ENCODE peak calls at places on chromosome 13, in eight cellular contexts. One of them, this sample, is unnamed. For H3K4me1, the result is how much of the 10 kb centered on the place peaks cover.

GRCh38 chr13:60170414-60170813 is 6.7 kb upstream of the DIAPH3 start:
- DNase-seq in endothelial cell of umbilical vein: no peak
- DNase-seq in spleen: no peak
- DNase-seq in sigmoid colon: no peak
- DNase-seq in esophagus muscularis mucosa: no peak
- DNase-seq in HCT116: no peak
- DNase-seq in K562: no peak
- DNase-seq in upper lobe of left lung: no peak
- DNase-seq in this sample: no peak

GRCh38 chr13:85137516-85137915 is 661.7 kb downstream of the SLITRK6 start:
- DNase-seq in K562: no peak
- DNase-seq in sigmoid colon: no peak
- DNase-seq in upper lobe of left lung: no peak
- DNase-seq in spleen: no peak
- DNase-seq in esophagus muscularis mucosa: no peak
- DNase-seq in HCT116: no peak
- DNase-seq in endothelial cell of umbilical vein: no peak
- DNase-seq in this sample: no peak

GRCh38 chr13:48214519-48215121 is 18.4 kb upstream of the ITM2B start:
- DNase-seq in esophagus muscularis mucosa: no peak
- DNase-seq in spleen: no peak
- DNase-seq in endothelial cell of umbilical vein: no peak
- DNase-seq in K562: no peak
- DNase-seq in HCT116: no peak
- DNase-seq in sigmoid colon: no peak
- DNase-seq in upper lobe of left lung: no peak
- DNase-seq in this sample: no peak

GRCh38 chr13:109215377-109215776 is 571.0 kb downstream of the IRS2 start:
- DNase-seq in esophagus muscularis mucosa: no peak
- DNase-seq in K562: no peak
- DNase-seq in endothelial cell of umbilical vein: no peak
- DNase-seq in spleen: no peak
- DNase-seq in sigmoid colon: no peak
- DNase-seq in upper lobe of left lung: no peak
- DNase-seq in HCT116: no peak
- DNase-seq in this sample: no peak

GRCh38 chr13:75762066-75762937 is 126.2 kb downstream of the LMO7 start:
- DNase-seq in upper lobe of left lung: peak
- DNase-seq in esophagus muscularis mucosa: no peak
- DNase-seq in HCT116: no peak
- DNase-seq in K562: no peak
- DNase-seq in endothelial cell of umbilical vein: peak
- DNase-seq in sigmoid colon: no peak
- DNase-seq in spleen: no peak
- DNase-seq in this sample: no peak

GRCh38 chr13:53045110-53045509 is 16.5 kb downstream of the OLFM4 start:
- DNase-seq in sigmoid colon: peak
- DNase-seq in esophagus muscularis mucosa: no peak
- DNase-seq in HCT116: no peak
- DNase-seq in endothelial cell of umbilical vein: peak
- DNase-seq in spleen: no peak
- DNase-seq in upper lobe of left lung: no peak
- DNase-seq in K562: no peak
- DNase-seq in this sample: peak

GRCh38 chr13:91889641-91890040 is 491.2 kb downstream of the GPC5 start:
- DNase-seq in HCT116: no peak
- DNase-seq in esophagus muscularis mucosa: no peak
- DNase-seq in spleen: no peak
- DNase-seq in sigmoid colon: no peak
- DNase-seq in endothelial cell of umbilical vein: no peak
- DNase-seq in K562: no peak
- DNase-seq in upper lobe of left lung: no peak
- DNase-seq in this sample: no peak

GRCh38 chr13:25292301-25292700 is 5.0 kb upstream of the MTMR6 start:
- DNase-seq in upper lobe of left lung: no peak
- DNase-seq in spleen: no peak
- DNase-seq in HCT116: no peak
- DNase-seq in sigmoid colon: no peak
- DNase-seq in K562: peak
- DNase-seq in esophagus muscularis mucosa: no peak
- DNase-seq in endothelial cell of umbilical vein: no peak
- DNase-seq in this sample: no peak

GRCh38 chr13:29901714-29902631 is 51.6 kb upstream of the UBL3 start:
- DNase-seq in esophagus muscularis mucosa: no peak
- DNase-seq in spleen: no peak
- DNase-seq in sigmoid colon: no peak
- DNase-seq in K562: no peak
- DNase-seq in HCT116: no peak
- DNase-seq in endothelial cell of umbilical vein: peak
- DNase-seq in upper lobe of left lung: peak
- DNase-seq in this sample: no peak

GRCh38 chr13:75635621-75636338 is at the start of gene LMO7:
- DNase-seq in sigmoid colon: peak
- DNase-seq in esophagus muscularis mucosa: no peak
- DNase-seq in upper lobe of left lung: peak
- DNase-seq in K562: peak
- DNase-seq in spleen: peak
- DNase-seq in endothelial cell of umbilical vein: peak
- DNase-seq in HCT116: no peak
- DNase-seq in this sample: peak

GRCh38 chr13:101301053-101301452 is 115.3 kb downstream of the NALCN start:
- DNase-seq in spleen: no peak
- DNase-seq in esophagus muscularis mucosa: no peak
- DNase-seq in HCT116: no peak
- DNase-seq in upper lobe of left lung: no peak
- DNase-seq in endothelial cell of umbilical vein: no peak
- DNase-seq in K562: no peak
- DNase-seq in sigmoid colon: no peak
- DNase-seq in this sample: no peak

GRCh38 chr13:95787356-95788099 is 110.6 kb downstream of the DNAJC3 start:
- DNase-seq in endothelial cell of umbilical vein: no peak
- DNase-seq in sigmoid colon: no peak
- DNase-seq in esophagus muscularis mucosa: no peak
- DNase-seq in spleen: no peak
- DNase-seq in K562: no peak
- DNase-seq in HCT116: no peak
- DNase-seq in upper lobe of left lung: no peak
- DNase-seq in this sample: no peak

GRCh38 chr13:36219883-36220282 is 5.5 kb upstream of the SOHLH2 start:
- DNase-seq in endothelial cell of umbilical vein: no peak
- DNase-seq in upper lobe of left lung: no peak
- DNase-seq in HCT116: no peak
- DNase-seq in sigmoid colon: no peak
- DNase-seq in spleen: no peak
- DNase-seq in esophagus muscularis mucosa: no peak
- DNase-seq in K562: no peak
- DNase-seq in this sample: no peak

GRCh38 chr13:77781804-77782203 is 84.3 kb downstream of the SLAIN1 start:
- DNase-seq in spleen: no peak
- DNase-seq in esophagus muscularis mucosa: no peak
- DNase-seq in K562: no peak
- DNase-seq in upper lobe of left lung: no peak
- DNase-seq in endothelial cell of umbilical vein: no peak
- DNase-seq in HCT116: no peak
- DNase-seq in sigmoid colon: no peak
- DNase-seq in this sample: no peak

GRCh38 chr13:78430166-78430791 is 173.1 kb downstream of the POU4F1 start:
- DNase-seq in esophagus muscularis mucosa: no peak
- DNase-seq in HCT116: no peak
- DNase-seq in spleen: no peak
- DNase-seq in sigmoid colon: no peak
- DNase-seq in K562: no peak
- DNase-seq in endothelial cell of umbilical vein: no peak
- DNase-seq in upper lobe of left lung: no peak
- DNase-seq in this sample: no peak

GRCh38 chr13:25210842-25211241 is 38.8 kb upstream of the AMER2 start:
- DNase-seq in esophagus muscularis mucosa: no peak
- DNase-seq in sigmoid colon: no peak
- DNase-seq in upper lobe of left lung: no peak
- DNase-seq in K562: no peak
- DNase-seq in HCT116: no peak
- DNase-seq in endothelial cell of umbilical vein: no peak
- DNase-seq in spleen: no peak
- DNase-seq in this sample: no peak

GRCh38 chr13:27967203-27967735 is 1.8 kb downstream of the CDX2 start:
- DNase-seq in esophagus muscularis mucosa: no peak
- DNase-seq in K562: no peak
- DNase-seq in sigmoid colon: no peak
- DNase-seq in HCT116: no peak
- DNase-seq in upper lobe of left lung: no peak
- DNase-seq in spleen: no peak
- DNase-seq in endothelial cell of umbilical vein: no peak
- DNase-seq in this sample: no peak
- H3K27ac ChIP-seq in esophagus muscularis mucosa: no peak
- H3K27ac ChIP-seq in K562: no peak
- H3K27ac ChIP-seq in sigmoid colon: no peak
- H3K27ac ChIP-seq in HCT116: peak
- H3K27ac ChIP-seq in upper lobe of left lung: no peak
- H3K27ac ChIP-seq in spleen: no peak
- H3K27ac ChIP-seq in endothelial cell of umbilical vein: no peak
- H3K27ac ChIP-seq in this sample: no peak

DNA sequence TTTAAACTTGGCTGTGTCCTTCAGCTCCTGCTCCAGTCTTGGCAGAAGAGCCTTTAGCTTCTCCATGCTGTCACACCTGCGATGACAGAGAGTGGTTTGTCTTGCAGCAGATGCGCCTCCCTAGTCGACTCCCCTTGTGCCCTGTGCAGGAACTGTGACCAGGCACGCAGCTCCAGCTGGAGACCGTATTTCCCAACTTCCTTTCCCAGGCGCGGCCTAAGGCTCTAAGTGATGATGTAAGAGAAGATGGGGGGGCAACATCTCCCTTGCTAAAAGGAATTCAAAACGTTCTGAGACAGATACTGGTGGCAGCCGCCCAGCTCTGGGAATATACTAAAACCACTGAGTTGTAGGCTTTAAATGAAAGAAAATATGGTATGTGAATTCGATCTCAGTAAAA is 16.3 kb downstream of the DCUN1D2 start:
- DNase-seq in spleen: no peak
- DNase-seq in sigmoid colon: no peak
- DNase-seq in upper lobe of left lung: peak
- DNase-seq in HCT116: no peak
- DNase-seq in endothelial cell of umbilical vein: no peak
- DNase-seq in esophagus muscularis mucosa: peak
- DNase-seq in K562: no peak
- DNase-seq in this sample: no peak
- TF ChIP-seq POLR2AphosphoS5 in spleen: peak
- TF ChIP-seq POLR2AphosphoS5 in sigmoid colon: no peak
- TF ChIP-seq POLR2AphosphoS5 in upper lobe of left lung: peak
- TF ChIP-seq POLR2AphosphoS5 in HCT116: no peak
- TF ChIP-seq POLR2AphosphoS5 in endothelial cell of umbilical vein: no peak
- TF ChIP-seq POLR2AphosphoS5 in esophagus muscularis mucosa: peak
- TF ChIP-seq POLR2AphosphoS5 in K562: no peak
- TF ChIP-seq POLR2AphosphoS5 in this sample: peak

DNA sequence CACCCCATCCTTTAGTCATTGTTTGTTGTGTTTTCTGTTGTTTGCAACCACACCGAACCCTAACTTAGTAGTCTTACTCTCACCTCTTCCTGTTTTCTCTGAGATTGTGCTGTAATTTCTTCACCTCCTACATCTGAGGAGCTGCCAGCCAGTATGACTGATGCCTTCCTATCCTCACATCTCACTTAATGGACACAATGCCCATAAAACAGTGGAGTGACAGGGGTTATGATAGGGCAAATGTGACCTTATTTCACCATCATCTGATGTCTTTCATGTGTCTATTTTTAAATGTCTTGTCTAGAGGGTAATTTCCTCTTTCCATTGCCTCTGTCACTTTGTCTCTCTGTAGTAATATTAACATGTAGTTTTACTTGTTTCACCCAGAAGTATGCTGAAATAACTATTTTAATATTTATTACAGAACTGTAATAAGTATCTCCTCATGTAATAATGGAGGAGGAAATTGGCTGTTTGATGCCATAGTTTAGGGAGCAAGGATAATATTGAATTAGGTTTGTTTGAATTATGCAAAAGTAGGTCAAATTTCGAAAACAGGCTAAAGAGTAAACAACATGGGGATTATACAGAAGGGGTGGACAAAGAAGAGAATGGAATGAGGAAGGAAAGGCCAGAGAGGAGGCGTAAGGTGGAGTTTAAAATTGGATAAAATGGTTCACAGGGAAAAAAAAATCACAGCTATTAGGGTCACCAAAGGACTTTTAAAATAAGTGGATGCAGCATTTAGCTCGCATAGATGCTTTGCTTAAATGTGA is 103.5 kb upstream of the SPRY2 start:
- DNase-seq in esophagus muscularis mucosa: no peak
- DNase-seq in HCT116: no peak
- DNase-seq in upper lobe of left lung: no peak
- DNase-seq in sigmoid colon: no peak
- DNase-seq in spleen: no peak
- DNase-seq in K562: no peak
- DNase-seq in endothelial cell of umbilical vein: no peak
- DNase-seq in this sample: no peak
- H3K4me1 ChIP-seq in esophagus muscularis mucosa: under half
- H3K4me1 ChIP-seq in HCT116: under half
- H3K4me1 ChIP-seq in upper lobe of left lung: under half
- H3K4me1 ChIP-seq in sigmoid colon: under half
- H3K4me1 ChIP-seq in spleen: under half
- H3K4me1 ChIP-seq in K562: under half
- H3K4me1 ChIP-seq in endothelial cell of umbilical vein: under half
- H3K4me1 ChIP-seq in this sample: under half

GRCh38 chr13:45401306-45401705 is 16.9 kb downstream of the SLC25A30 start:
- DNase-seq in K562: no peak
- DNase-seq in upper lobe of left lung: no peak
- DNase-seq in sigmoid colon: no peak
- DNase-seq in esophagus muscularis mucosa: no peak
- DNase-seq in HCT116: no peak
- DNase-seq in spleen: no peak
- DNase-seq in endothelial cell of umbilical vein: no peak
- DNase-seq in this sample: no peak

GRCh38 chr13:45403081-45403480 is 15.1 kb downstream of the SLC25A30 start:
- DNase-seq in spleen: no peak
- DNase-seq in endothelial cell of umbilical vein: no peak
- DNase-seq in sigmoid colon: no peak
- DNase-seq in HCT116: no peak
- DNase-seq in esophagus muscularis mucosa: no peak
- DNase-seq in K562: no peak
- DNase-seq in upper lobe of left lung: no peak
- DNase-seq in this sample: no peak

GRCh38 chr13:45402641-45403040 is 15.5 kb downstream of the SLC25A30 start:
- DNase-seq in HCT116: no peak
- DNase-seq in sigmoid colon: no peak
- DNase-seq in endothelial cell of umbilical vein: no peak
- DNase-seq in esophagus muscularis mucosa: no peak
- DNase-seq in upper lobe of left lung: no peak
- DNase-seq in K562: no peak
- DNase-seq in spleen: no peak
- DNase-seq in this sample: peak

GRCh38 chr13:45396548-45397095 is 21.6 kb downstream of the SLC25A30 start:
- DNase-seq in endothelial cell of umbilical vein: peak
- DNase-seq in HCT116: no peak
- DNase-seq in spleen: no peak
- DNase-seq in sigmoid colon: no peak
- DNase-seq in upper lobe of left lung: no peak
- DNase-seq in K562: no peak
- DNase-seq in esophagus muscularis mucosa: no peak
- DNase-seq in this sample: no peak

DNA sequence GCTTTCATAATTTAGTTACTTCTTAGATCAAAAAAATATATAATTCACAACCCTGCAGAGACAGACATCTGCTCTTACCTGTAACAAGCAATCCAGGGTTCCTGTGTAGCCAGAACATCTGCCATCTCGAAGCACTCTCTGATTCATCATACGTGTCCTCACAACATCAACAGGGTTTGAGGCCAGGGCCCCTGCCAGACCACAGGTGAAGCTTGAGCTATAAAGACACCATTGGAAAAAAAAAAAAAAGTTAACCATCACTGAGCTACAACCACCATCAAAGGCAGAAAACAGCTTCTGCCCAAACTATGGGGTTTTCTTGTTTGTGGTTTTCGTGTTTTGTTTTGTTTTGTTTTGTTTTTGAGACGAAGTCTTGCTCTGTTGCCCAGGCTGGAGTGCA is 19.3 kb downstream of the SLC25A30 start:
- DNase-seq in sigmoid colon: no peak
- DNase-seq in spleen: no peak
- DNase-seq in upper lobe of left lung: no peak
- DNase-seq in HCT116: no peak
- DNase-seq in K562: no peak
- DNase-seq in endothelial cell of umbilical vein: no peak
- DNase-seq in esophagus muscularis mucosa: no peak
- DNase-seq in this sample: no peak
- H3K27ac ChIP-seq in sigmoid colon: no peak
- H3K27ac ChIP-seq in spleen: no peak
- H3K27ac ChIP-seq in upper lobe of left lung: no peak
- H3K27ac ChIP-seq in HCT116: no peak
- H3K27ac ChIP-seq in K562: no peak
- H3K27ac ChIP-seq in endothelial cell of umbilical vein: no peak
- H3K27ac ChIP-seq in esophagus muscularis mucosa: no peak
- H3K27ac ChIP-seq in this sample: no peak

This sample was measured in breast epithelium.